ENCODE peak calls at places on chromosomes 3 and 15, in seven cellular contexts. X, A, W, I, L, B and M are unnamed samples.

GRCh38 chr3:139136459-139137190 is 91.9 kb upstream of the PRR23C start:
- DNase-seq in X (no peak), A (no peak), W (no peak), I (no peak), L (no peak), B (no peak), M (no peak)

GRCh38 chr3:119235151-119235550 is 5.5 kb downstream of the B4GALT4 start:
- DNase-seq in X (no peak), A (no peak), W (no peak), I (no peak), L (no peak), B (no peak), M (no peak)

GRCh38 chr3:175656451-175656850 is 797.3 kb downstream of the NAALADL2 start:
- DNase-seq in X (no peak), A (no peak), W (no peak), I (no peak), L (no peak), B (no peak), M (no peak)

GRCh38 chr3:126208618-126209256 is 28.4 kb upstream of the ALDH1L1 start:
- DNase-seq in X (peak; percentile 71), A (no peak), W (peak; percentile 93), I (peak; percentile 82), L (peak; percentile 81), B (peak; percentile 83), M (no peak)

GRCh38 chr3:9897408-9898372 is 5.0 kb upstream of the IL17RE start:
- DNase-seq in X (peak; percentile 83), A (no peak), W (peak; percentile 89), I (no peak), L (no peak), B (no peak), M (no peak)

GRCh38 chr15:67066041-67067021 is 929 bp downstream of the SMAD3 start:
- DNase-seq in X (no peak), A (no peak), W (peak; percentile 46), I (peak; percentile 72), L (no peak), B (peak; percentile 46), M (no peak)

GRCh38 chr3:186280737-186281136 is 81.3 kb downstream of the DGKG start:
- DNase-seq in X (no peak), A (no peak), W (no peak), I (no peak), L (no peak), B (no peak), M (no peak)

GRCh38 chr3:62374375-62374876 is 1.1 kb upstream of the FEZF2 start:
- DNase-seq in X (no peak), A (no peak), W (no peak), I (no peak), L (no peak), B (no peak), M (no peak)

GRCh38 chr15:91193059-91193715 is 93.1 kb downstream of the SV2B start:
- DNase-seq in X (no peak), A (no peak), W (no peak), I (no peak), L (no peak), B (no peak), M (no peak)

GRCh38 chr15:47794266-47794914 is 77.1 kb downstream of the SEMA6D start:
- DNase-seq in X (no peak), A (no peak), W (no peak), I (no peak), L (no peak), B (no peak), M (no peak)

GRCh38 chr3:30682434-30683155 is 76.2 kb downstream of the TGFBR2 start:
- DNase-seq in X (no peak), A (no peak), W (no peak), I (no peak), L (no peak), B (no peak), M (no peak)

GRCh38 chr3:17233398-17233800 is 348.6 kb downstream of the PLCL2 start:
- DNase-seq in X (no peak), A (no peak), W (no peak), I (no peak), L (no peak), B (no peak), M (no peak)

GRCh38 chr3:18369561-18370185 is 55.5 kb downstream of the SATB1 start:
- DNase-seq in X (no peak), A (no peak), W (peak; percentile 76), I (no peak), L (no peak), B (no peak), M (no peak)

GRCh38 chr3:49785565-49786356 is 581 bp downstream of the IP6K1 start:
- DNase-seq in X (peak; percentile 55), A (no peak), W (no peak), I (peak; percentile 76), L (no peak), B (no peak), M (no peak)

GRCh38 chr3:49788056-49788455 is 1.7 kb upstream of the IP6K1 start:
- DNase-seq in X (no peak), A (no peak), W (no peak), I (no peak), L (no peak), B (no peak), M (no peak)

GRCh38 chr3:49787182-49787464 is 781 bp upstream of the IP6K1 start:
- DNase-seq in X (no peak), A (no peak), W (no peak), I (no peak), L (no peak), B (no peak), M (no peak)

GRCh38 chr3:49787536-49787935 is 1.2 kb upstream of the IP6K1 start:
- DNase-seq in X (no peak), A (no peak), W (no peak), I (peak; percentile 22), L (peak; percentile 37), B (no peak), M (no peak)

DNA sequence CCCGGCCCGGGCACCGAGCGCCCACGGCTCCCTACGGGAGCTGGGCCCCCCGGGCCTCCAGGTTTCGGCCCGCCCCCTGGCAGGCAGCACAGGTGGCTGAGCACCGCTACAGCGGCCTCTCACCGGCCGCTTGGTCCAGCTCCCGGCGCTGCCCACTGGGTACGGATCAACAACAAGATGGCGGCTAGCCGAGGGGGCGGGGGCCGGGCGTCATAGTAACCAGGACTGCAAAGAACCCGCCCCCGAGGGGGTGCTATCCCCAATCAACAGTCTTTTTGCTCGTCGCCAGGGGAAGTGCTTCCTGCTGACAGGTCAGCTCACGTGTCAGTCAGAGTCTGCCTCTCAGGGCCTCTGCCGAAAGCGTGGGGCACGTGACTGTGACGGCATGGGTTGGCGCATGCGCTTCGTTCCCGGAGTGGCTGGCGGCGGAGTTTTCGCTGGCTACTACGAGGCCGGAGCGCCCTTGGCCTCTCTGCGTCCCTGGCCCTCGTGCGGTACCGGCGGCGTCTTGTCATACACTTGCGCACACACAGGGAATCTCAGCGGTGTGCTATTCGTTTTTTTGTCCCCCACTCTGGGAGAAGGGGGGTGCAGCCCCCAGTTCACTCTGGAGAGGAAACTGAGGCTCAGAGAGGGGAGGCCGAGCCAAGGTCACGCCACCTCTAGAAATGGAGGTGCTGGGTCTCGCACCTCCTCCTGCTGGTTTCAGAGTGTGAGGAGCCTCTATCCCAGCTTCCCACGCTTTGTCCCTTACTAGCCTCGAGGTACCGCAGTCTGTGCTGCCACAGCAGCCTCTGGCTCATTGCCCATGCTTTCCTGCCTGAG is at the start of gene IP6K1:
- DNase-seq in X (peak; percentile 100), A (peak; percentile 99), W (peak; percentile 100), I (peak; percentile 100), L (peak; percentile 100), B (peak; percentile 100), M (no peak)
- H3K4me1 ChIP-seq in X (peaks cover 6% of the 10 kb centered on the region), A (peaks cover 53% of the 10 kb centered on the region), W (peaks cover 41% of the 10 kb centered on the region), I (no peaks in the 10 kb centered on the region), L (peaks cover 43% of the 10 kb centered on the region), B (peaks cover 25% of the 10 kb centered on the region), M (peaks cover 46% of the 10 kb centered on the region)

DNA sequence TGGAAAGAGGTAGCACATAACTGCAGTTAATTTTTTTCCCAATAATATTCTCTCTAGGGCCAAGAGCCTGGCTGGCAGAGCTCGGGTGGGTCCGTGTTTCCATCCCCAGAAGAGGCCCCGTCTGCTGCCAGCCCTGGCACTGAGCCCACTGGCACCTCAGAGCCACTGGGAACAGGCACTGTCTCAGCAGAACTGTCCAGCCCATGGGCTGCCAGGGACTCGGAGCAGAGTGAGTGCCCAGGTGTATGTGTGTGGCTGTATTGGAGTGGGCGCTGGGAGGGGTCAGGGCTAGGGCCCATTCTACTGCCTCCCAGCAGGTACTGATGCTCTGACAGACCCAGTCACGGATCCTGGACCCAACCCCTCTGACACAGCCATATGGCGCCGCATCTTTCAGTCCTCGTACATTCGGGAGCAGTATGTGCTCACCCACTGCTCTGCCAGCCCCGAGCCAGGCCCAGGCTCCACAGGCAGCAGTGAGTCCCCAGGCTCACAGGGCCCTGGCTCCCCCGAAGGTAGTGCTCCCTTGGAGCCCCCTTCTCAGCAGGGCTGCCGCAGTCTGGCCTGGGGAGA is 8.9 kb downstream of the VWA5B2 start:
- DNase-seq in X (no peak), A (no peak), W (no peak), I (no peak), L (no peak), B (no peak), M (no peak)
- TF ChIP-seq POLR2A in X (no peak), A (no peak), W (no peak), I (no peak), L (no peak), B (no peak), M (no peak)

DNA sequence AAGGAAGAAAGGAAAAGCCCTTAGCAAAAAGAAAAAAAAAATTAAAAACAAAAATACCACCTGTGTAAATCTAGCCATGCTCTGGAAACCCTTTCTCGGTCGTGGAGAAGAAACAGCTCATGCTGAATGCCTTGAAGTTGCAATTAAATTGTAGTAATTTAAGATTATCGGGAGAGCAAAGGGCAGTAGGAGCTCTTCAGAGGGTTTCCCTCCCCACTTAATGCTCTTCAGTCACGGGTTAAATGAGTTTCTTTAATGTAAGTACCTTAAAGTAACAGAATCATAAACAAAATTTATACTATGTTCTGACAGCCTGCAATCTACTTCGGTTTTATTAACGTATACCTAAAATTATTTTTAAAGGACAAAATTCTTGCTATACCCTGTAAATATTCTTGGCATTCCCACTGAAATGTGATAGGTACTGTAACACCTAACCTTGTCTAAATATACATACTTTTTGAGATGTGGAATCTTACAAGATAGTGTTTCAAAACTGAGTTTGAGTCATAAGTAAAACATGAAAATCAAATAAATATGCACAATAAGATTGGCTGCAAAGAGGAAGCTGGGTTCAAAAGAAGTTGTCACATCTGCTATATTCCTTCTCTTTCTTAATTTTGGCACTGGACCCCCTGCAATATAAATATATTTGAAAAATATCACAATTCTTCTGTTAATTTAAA is 5.3 kb downstream of the FOXP1 start:
- DNase-seq in X (no peak), A (no peak), W (no peak), I (no peak), L (no peak), B (no peak), M (no peak)
- H3K27ac ChIP-seq in X (no peak overlapping the region), A (peak overlapping the region; percentile 36), W (peak overlapping the region; percentile 98), I (peak overlapping the region; percentile 96), L (no peak overlapping the region), B (no peak overlapping the region), M (peak overlapping the region; percentile 28)

GRCh38 chr3:44476963-44477311 is 533 bp downstream of the ZNF445 start:
- DNase-seq in X (no peak), A (no peak), W (no peak), I (no peak), L (no peak), B (no peak), M (no peak)
- H3K4me1 ChIP-seq in X (peaks cover 6% of the 10 kb centered on the region), A (peaks cover 39% of the 10 kb centered on the region), W (peaks cover 16% of the 10 kb centered on the region), I (no peaks in the 10 kb centered on the region), L (peaks cover 26% of the 10 kb centered on the region), B (peaks cover 2% of the 10 kb centered on the region), M (peaks cover 32% of the 10 kb centered on the region)

GRCh38 chr3:170360916-170361315 is 3.4 kb downstream of the SKIL start:
- DNase-seq in X (no peak), A (no peak), W (no peak), I (no peak), L (no peak), B (no peak), M (no peak)
- TF ChIP-seq POLR2A in X (no peak), A (no peak), W (no peak), I (no peak), L (no peak), B (no peak), M (no peak)